ENCODE peak calls at places on chromosomes 2 and 18, in nine cellular contexts. X is hepatocyte, O is endothelial cell, P is lower leg skin, I is neural progenitor cell, F is fibroblast of the aortic adventitia, A is K562, Q is A549, V is fibroblast of lung. L is an unnamed sample.

GRCh38 chr2:48306409-48307284 is 223.3 kb upstream of the STON1 start:
- DNase-seq in X (no peak), O (no peak), P (no peak), I (no peak), F (peak), A (no peak), Q (no peak), V (peak), L (no peak)

GRCh38 chr2:187500585-187501359 is 52.7 kb upstream of the CALCRL start:
- DNase-seq in X (peak), O (no peak), P (no peak), I (peak), F (peak), A (peak), Q (peak), V (peak), L (no peak)

GRCh38 chr2:2892378-2892777 is 485.2 kb downstream of the EIPR1 start:
- DNase-seq in X (no peak), O (no peak), P (peak), I (no peak), F (no peak), A (no peak), Q (no peak), V (no peak), L (no peak)

GRCh38 chr2:180174580-180174979 is 167.5 kb upstream of the CWC22 start:
- DNase-seq in X (no peak), O (no peak), P (no peak), I (no peak), F (no peak), A (no peak), Q (no peak), V (no peak), L (no peak)

GRCh38 chr2:187429989-187430388 is 18.1 kb downstream of the CALCRL start:
- DNase-seq in X (no peak), O (no peak), P (no peak), I (no peak), F (peak), A (no peak), Q (no peak), V (peak), L (no peak)

GRCh38 chr2:105827351-105828096 is 82.8 kb downstream of the NCK2 start:
- DNase-seq in X (no peak), O (no peak), P (no peak), I (no peak), F (no peak), A (no peak), Q (no peak), V (no peak), L (no peak)

GRCh38 chr2:238339395-238339780 is 19.1 kb downstream of the TRAF3IP1 start:
- DNase-seq in X (no peak), O (no peak), P (peak), I (no peak), F (no peak), A (no peak), Q (no peak), V (no peak), L (no peak)

GRCh38 chr2:70141754-70142589 is 48.8 kb downstream of the C2orf42 start:
- DNase-seq in X (no peak), O (peak), P (no peak), I (peak), F (peak), A (peak), Q (peak), V (peak), L (no peak)

GRCh38 chr2:231680284-231680991 is 27.9 kb upstream of the PTMA start:
- DNase-seq in X (peak), O (peak), P (no peak), I (peak), F (no peak), A (peak), Q (no peak), V (no peak), L (no peak)

GRCh38 chr2:11554430-11554764 is 20.6 kb downstream of the GREB1 start:
- DNase-seq in X (no peak), O (no peak), P (no peak), I (no peak), F (no peak), A (no peak), Q (no peak), V (no peak), L (no peak)

GRCh38 chr18:36283448-36283847 is 14.1 kb upstream of the FHOD3 start:
- DNase-seq in X (no peak), O (no peak), P (peak), I (no peak), F (no peak), A (no peak), Q (no peak), V (no peak), L (no peak)

GRCh38 chr18:66872277-66872676 is 268.4 kb upstream of the CDH19 start:
- DNase-seq in X (peak), O (no peak), P (no peak), I (no peak), F (no peak), A (no peak), Q (no peak), V (peak), L (no peak)

GRCh38 chr2:234243871-234244565 is 193.5 kb downstream of the SPP2 start:
- DNase-seq in X (no peak), O (no peak), P (no peak), I (no peak), F (peak), A (no peak), Q (no peak), V (peak), L (no peak)

GRCh38 chr2:25306767-25307368 is 34.9 kb downstream of the DNMT3A start:
- DNase-seq in X (no peak), O (no peak), P (no peak), I (no peak), F (no peak), A (no peak), Q (no peak), V (no peak), L (no peak)

GRCh38 chr2:111667542-111668273 is 216.3 kb downstream of the ANAPC1 start:
- DNase-seq in X (peak), O (peak), P (peak), I (no peak), F (peak), A (no peak), Q (no peak), V (peak), L (no peak)

GRCh38 chr18:5057348-5058012 is 139.6 kb downstream of the AKAIN1 start:
- DNase-seq in X (peak), O (peak), P (no peak), I (peak), F (peak), A (peak), Q (peak), V (peak), L (no peak)

DNA sequence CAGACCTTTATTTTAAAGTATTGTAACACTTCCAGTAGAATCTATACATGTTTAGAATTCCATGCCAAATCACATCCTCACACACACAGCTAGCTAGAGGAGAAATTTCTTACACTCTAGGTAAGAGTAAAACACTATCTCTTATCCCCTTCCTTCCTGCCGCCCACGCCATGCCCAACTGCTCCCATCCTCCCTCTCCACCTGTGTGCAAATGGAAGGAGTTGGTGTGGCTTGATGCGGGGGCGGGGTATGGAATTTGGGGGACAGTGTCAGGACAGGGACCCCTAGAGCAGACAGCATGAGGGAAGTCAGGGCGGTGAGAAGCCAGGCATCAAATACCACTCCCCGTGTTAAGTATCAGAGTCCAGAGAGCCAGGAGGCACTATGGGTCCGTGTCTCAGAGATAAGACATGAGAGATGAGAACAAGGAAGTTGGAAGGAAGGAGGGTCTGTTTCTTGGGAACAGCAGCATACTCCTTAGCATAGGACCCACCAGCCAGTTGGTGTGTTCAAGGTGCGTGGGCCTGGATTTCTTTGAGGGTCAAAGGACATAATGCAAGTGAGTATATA is 48.6 kb upstream of the NOSTRIN start:
- DNase-seq in X (no peak), O (no peak), P (no peak), I (no peak), F (no peak), A (no peak), Q (no peak), V (no peak), L (no peak)
- TF ChIP-seq CTCF in X (no peak), O (no peak), P (no peak), I (no peak), F (no peak), A (no peak), Q (no peak), V (no peak), L (no peak)

DNA sequence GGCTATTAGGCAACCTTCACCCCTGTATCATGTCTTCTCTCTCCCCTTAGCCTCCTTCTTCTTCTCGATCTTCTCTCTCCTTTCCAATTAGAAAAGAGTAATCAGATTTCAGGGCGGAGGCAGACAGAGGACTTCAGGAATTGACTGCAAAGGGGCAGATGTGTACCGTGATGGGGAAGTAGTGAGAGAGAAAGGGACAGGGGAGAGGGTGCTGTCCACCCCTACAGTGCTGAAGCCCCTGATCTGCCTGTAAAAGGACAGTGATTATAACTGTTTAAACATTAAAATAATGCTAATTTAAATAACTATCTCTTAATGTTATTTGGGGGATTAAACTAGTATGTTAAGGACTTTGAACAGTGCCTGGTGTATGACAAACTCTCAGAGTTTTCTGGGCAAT is 178.5 kb downstream of the ACTR3 start:
- DNase-seq in X (peak), O (no peak), P (no peak), I (peak), F (no peak), A (peak), Q (no peak), V (no peak), L (no peak)
- TF ChIP-seq CTCF in X (no peak), O (no peak), P (no peak), I (no peak), F (no peak), A (no peak), Q (no peak), V (no peak), L (no peak)

GRCh38 chr2:147843864-147844690 is 752 bp upstream of the ACVR2A start:
- DNase-seq in X (peak), O (peak), P (peak), I (peak), F (peak), A (peak), Q (peak), V (peak), L (peak)
- TF ChIP-seq CTCF in X (peak), O (no peak), P (no peak), I (peak), F (peak), A (peak), Q (peak), V (peak), L (no peak)

DNA sequence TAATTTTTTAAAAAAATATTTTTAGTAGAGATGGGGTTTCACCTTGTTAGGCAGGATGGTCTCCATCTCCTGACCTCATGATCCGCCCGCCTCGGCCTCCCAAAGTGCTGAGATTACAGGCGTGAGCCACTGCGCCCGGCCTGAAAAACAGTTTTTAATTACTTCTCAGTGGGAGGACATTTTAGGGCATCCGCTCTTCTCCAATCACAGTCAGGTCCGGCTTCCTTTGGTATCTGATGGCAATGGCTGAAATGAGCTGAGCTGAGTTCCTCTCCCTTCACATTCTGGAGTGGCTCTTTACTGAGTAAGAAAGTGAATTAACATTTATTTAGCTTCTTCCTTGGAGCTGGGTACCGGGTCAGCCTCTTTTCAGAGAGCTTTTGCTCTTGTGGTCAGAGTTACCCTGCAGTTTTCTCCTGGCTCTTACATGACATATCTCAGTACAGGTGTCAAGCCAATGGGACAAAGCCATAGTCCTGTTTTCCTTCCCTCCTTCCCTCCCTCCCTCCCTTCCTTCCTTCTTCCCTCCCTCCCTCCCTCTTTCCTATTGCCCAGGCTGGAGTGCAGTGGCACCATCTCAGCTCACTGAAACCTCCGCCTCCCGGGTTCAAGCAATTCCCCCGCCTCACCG is 1.1 kb upstream of the TTC27 start:
- DNase-seq in X (no peak), O (no peak), P (no peak), I (peak), F (no peak), A (no peak), Q (no peak), V (no peak), L (no peak)
- TF ChIP-seq CTCF in X (no peak), O (no peak), P (no peak), I (no peak), F (no peak), A (no peak), Q (no peak), V (no peak), L (no peak)

GRCh38 chr18:48751727-48752468 is 198.9 kb downstream of the SMAD7 start:
- DNase-seq in X (no peak), O (no peak), P (no peak), I (no peak), F (no peak), A (no peak), Q (no peak), V (no peak), L (no peak)

GRCh38 chr18:48752478-48752877 is 198.3 kb downstream of the SMAD7 start:
- DNase-seq in X (no peak), O (no peak), P (no peak), I (no peak), F (no peak), A (no peak), Q (no peak), V (no peak), L (no peak)

GRCh38 chr18:48750485-48751175 is 200.1 kb downstream of the SMAD7 start:
- DNase-seq in X (no peak), O (no peak), P (no peak), I (no peak), F (peak), A (no peak), Q (no peak), V (no peak), L (no peak)

GRCh38 chr18:48752928-48753327 is 197.8 kb downstream of the SMAD7 start:
- DNase-seq in X (no peak), O (no peak), P (no peak), I (no peak), F (no peak), A (no peak), Q (no peak), V (no peak), L (no peak)

GRCh38 chr18:48749768-48750167 is 201.0 kb downstream of the SMAD7 start:
- DNase-seq in X (no peak), O (no peak), P (peak), I (no peak), F (peak), A (no peak), Q (no peak), V (peak), L (no peak)
- TF ChIP-seq CTCF in X (no peak), O (no peak), P (no peak), I (no peak), F (peak), A (no peak), Q (no peak), V (no peak), L (no peak)

GRCh38 chr2:130391872-130392670 is 36.2 kb downstream of the PTPN18 start:
- DNase-seq in X (peak), O (no peak), P (peak), I (no peak), F (no peak), A (no peak), Q (no peak), V (no peak), L (no peak)
- TF ChIP-seq CTCF in X (no peak), O (no peak), P (no peak), I (peak), F (no peak), A (no peak), Q (peak), V (peak), L (no peak)

GRCh38 chr2:37925063-37925897 is at the start of gene RMDN2:
- DNase-seq in X (peak), O (peak), P (peak), I (peak), F (peak), A (peak), Q (peak), V (peak), L (peak)

GRCh38 chr2:37926635-37927034 is 1.5 kb downstream of the RMDN2 start:
- DNase-seq in X (no peak), O (no peak), P (no peak), I (no peak), F (no peak), A (no peak), Q (no peak), V (no peak), L (no peak)

GRCh38 chr2:37919631-37920032 is 5.5 kb upstream of the RMDN2 start:
- DNase-seq in X (peak), O (no peak), P (no peak), I (no peak), F (no peak), A (no peak), Q (no peak), V (no peak), L (no peak)

GRCh38 chr2:37920570-37920969 is 4.5 kb upstream of the RMDN2 start:
- DNase-seq in X (no peak), O (no peak), P (no peak), I (no peak), F (no peak), A (no peak), Q (no peak), V (peak), L (no peak)

GRCh38 chr2:37923308-37924055 is 1.6 kb upstream of the RMDN2 start:
- DNase-seq in X (no peak), O (no peak), P (no peak), I (no peak), F (no peak), A (no peak), Q (no peak), V (no peak), L (no peak)
- TF ChIP-seq CTCF in X (no peak), O (no peak), P (no peak), I (no peak), F (no peak), A (no peak), Q (no peak), V (no peak), L (no peak)

L was measured in activated B cell treated with CpG ODN at 0.5 μM for 24 hours.